ENCODE peak calls at places on chromosomes 16 and 17, in four cellular contexts. U is uterus, T is fibroblast of villous mesenchyme, X is transverse colon. Q is an unnamed sample.
A peak's percentile ranks its signal among the peaks of the same experiment; 100 is the strongest.

GRCh38 chr17:22694362-22695227 is 1002.3 kb downstream of the KCNJ18 start:
- DNase-seq in X (no peak), U (no peak), T (no peak), Q (no peak)

GRCh38 chr17:26782153-26782552 is 511.8 kb upstream of the WSB1 start:
- DNase-seq in U (no peak), X (no peak), T (no peak), Q (no peak)

GRCh38 chr17:77206557-77206956 is 65.8 kb downstream of the SEC14L1 start:
- DNase-seq in T (no peak), U (no peak), X (no peak), Q (no peak)

GRCh38 chr16:28042856-28043255 is 20.7 kb downstream of the GSG1L start:
- DNase-seq in T (no peak), U (no peak), X (no peak), Q (peak; percentile 36)

GRCh38 chr17:76726766-76727718 is at the start of gene METTL23:
- DNase-seq in U (peak; percentile 87), X (peak; percentile 90), T (peak; percentile 88), Q (peak; percentile 74)

GRCh38 chr16:20853076-20853597 is 46.8 kb downstream of the REXO5 start:
- DNase-seq in U (no peak), X (no peak), T (peak; percentile 84), Q (no peak)

GRCh38 chr17:77771998-77772397 is 186.5 kb upstream of the TNRC6C start:
- DNase-seq in T (no peak), U (no peak), X (no peak), Q (no peak)

GRCh38 chr17:29241015-29241963 is 5.4 kb upstream of the CRYBA1 start:
- DNase-seq in X (no peak), T (peak; percentile 94), U (no peak), Q (peak; percentile 97)

GRCh38 chr17:59521465-59522126 is 43.8 kb upstream of the DHX40 start:
- DNase-seq in T (peak; percentile 69), U (peak; percentile 19), X (peak; percentile 75), Q (peak; percentile 54)

GRCh38 chr17:6713130-6713917 is at the start of gene SLC13A5:
- DNase-seq in X (no peak), U (no peak), T (peak; percentile 21), Q (no peak)

GRCh38 chr17:73798111-73798748 is 154.0 kb upstream of the SDK2 start:
- DNase-seq in U (no peak), T (peak; percentile 96), X (peak; percentile 21), Q (peak; percentile 87)

GRCh38 chr17:81234506-81234855 is 4.4 kb downstream of the TEPSIN start:
- DNase-seq in X (no peak), T (no peak), U (no peak), Q (no peak)

GRCh38 chr17:81233811-81234505 is 4.9 kb downstream of the TEPSIN start:
- DNase-seq in U (no peak), X (no peak), T (no peak), Q (no peak)

GRCh38 chr17:81232616-81233241 is 6.1 kb downstream of the TEPSIN start:
- DNase-seq in U (no peak), T (no peak), X (no peak), Q (no peak)

GRCh38 chr17:81231766-81232581 is 6.9 kb downstream of the TEPSIN start:
- DNase-seq in X (no peak), T (no peak), U (no peak), Q (no peak)

GRCh38 chr17:81233316-81233715 is 5.5 kb downstream of the TEPSIN start:
- DNase-seq in T (no peak), U (no peak), X (no peak), Q (no peak)
- TF ChIP-seq CTCF in T (no peak), U (no peak), X (no peak), Q (no peak)

GRCh38 chr17:79852748-79853147 is 13.5 kb upstream of the CBX4 start:
- DNase-seq in X (peak; percentile 23), T (peak; percentile 74), U (no peak), Q (peak; percentile 52)
- H3K4me3 ChIP-seq in X (peak overlapping the region; percentile 32), T (peak overlapping the region; percentile 42), U (no peak overlapping the region), Q (no peak overlapping the region)

GRCh38 chr17:81510798-81511549 is 1.6 kb downstream of the ACTG1 start:
- DNase-seq in T (peak; percentile 30), X (no peak), U (no peak), Q (peak; percentile 43)
- TF ChIP-seq CTCF in T (no peak), X (no peak), U (no peak), Q (no peak)

GRCh38 chr17:47952181-47953021 is 5.3 kb downstream of the PRR15L start:
- DNase-seq in U (no peak), X (peak; percentile 86), T (no peak), Q (no peak)

GRCh38 chr17:47949197-47949759 is 7.9 kb downstream of the PNPO start:
- DNase-seq in T (peak; percentile 89), U (peak; percentile 83), X (peak; percentile 95), Q (peak; percentile 83)

GRCh38 chr17:47950448-47950847 is 7.2 kb downstream of the PRR15L start:
- DNase-seq in T (no peak), U (no peak), X (no peak), Q (no peak)

GRCh38 chr17:47948706-47949196 is 7.4 kb downstream of the PNPO start:
- DNase-seq in U (no peak), T (no peak), X (no peak), Q (no peak)

GRCh38 chr17:47949951-47950350 is 7.7 kb downstream of the PRR15L start:
- DNase-seq in U (no peak), X (no peak), T (no peak), Q (no peak)
- H3K4me3 ChIP-seq in U (no peak overlapping the region), X (peak overlapping the region; percentile 25), T (no peak overlapping the region), Q (no peak overlapping the region)

GRCh38 chr17:67015001-67015400 is 29.4 kb upstream of the CACNG1 start:
- DNase-seq in U (no peak), X (no peak), T (no peak), Q (no peak)

GRCh38 chr17:67018429-67019125 is 25.8 kb upstream of the CACNG1 start:
- DNase-seq in X (peak; percentile 9), T (no peak), U (no peak), Q (no peak)

GRCh38 chr17:67013891-67014290 is 30.5 kb upstream of the CACNG1 start:
- DNase-seq in X (no peak), U (no peak), T (no peak), Q (no peak)

GRCh38 chr17:67017895-67018294 is 26.5 kb upstream of the CACNG1 start:
- DNase-seq in U (no peak), T (no peak), X (no peak), Q (no peak)

DNA sequence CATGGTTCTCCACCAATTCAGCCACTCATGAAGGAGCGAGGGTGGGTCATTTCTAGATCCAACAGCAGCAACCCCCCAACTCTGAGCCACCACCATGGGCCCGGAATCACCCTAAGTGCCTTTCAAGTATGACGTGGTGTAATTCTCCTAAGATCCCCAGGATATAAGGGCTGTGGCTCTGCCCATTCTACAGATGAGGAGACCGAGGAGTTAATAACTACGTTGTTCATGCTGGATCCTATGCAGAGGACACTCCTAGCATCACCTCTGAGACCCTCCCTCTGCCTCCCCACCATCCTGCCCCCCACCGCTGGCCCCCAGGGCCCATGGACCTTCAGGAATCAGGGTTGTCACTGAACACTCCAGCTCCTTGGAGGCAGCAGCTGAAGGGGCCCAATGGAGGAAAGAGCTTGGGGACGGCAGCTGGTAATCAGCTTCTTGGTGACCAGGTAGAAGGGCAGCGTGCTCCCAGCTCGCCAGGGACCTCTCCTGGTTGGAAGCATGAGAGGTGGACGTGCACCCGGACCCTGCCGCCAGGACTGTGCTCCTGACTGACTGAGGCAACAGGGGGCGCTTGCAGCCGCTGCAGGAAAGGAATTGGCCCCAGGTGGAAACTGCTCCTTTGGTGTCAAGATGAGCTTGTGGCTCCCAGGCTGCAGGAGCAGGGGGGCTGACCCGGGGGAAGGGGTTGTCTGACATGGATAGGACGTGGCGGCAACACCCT is 28.2 kb upstream of the CACNG1 start:
- DNase-seq in U (no peak), T (no peak), X (no peak), Q (no peak)
- TF ChIP-seq CTCF in U (no peak), T (no peak), X (no peak), Q (no peak)

DNA sequence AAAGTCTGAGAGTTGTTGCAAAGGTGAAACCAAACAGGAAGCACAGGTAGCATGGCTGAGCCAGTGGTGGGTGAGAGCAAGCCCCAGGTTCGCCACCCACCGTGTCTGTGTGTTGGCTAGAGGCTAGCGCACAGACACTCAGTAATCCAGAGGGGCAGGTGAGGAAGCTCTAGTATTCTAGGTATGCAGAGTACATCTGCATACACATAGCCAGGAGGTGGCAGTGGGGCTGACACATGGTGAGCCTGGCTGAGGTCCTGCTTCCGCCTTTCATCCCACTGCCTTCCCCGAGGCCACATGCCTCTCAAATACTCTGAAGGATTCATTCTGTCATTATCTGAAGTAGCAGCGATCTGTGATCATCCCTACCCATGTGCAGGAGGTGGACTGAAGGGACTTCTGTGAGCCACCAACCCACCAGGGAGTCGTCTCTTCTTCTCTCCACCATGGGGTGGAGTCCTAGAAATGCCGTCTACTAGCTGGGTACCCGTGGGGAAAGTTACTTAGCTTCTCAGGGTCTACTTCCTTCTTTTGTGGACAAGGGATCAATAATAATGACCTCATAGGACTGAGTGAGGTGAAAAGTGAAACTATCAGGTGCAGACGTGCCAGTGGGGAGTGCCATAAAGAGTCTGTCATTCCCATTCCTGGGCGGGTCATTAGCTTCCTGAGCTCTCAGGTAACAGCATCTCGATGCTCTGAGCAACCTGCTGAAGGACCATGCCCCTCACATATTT is 36.0 kb upstream of the ICAM2 start:
- DNase-seq in U (no peak), T (no peak), X (peak; percentile 27), Q (no peak)
- H3K4me3 ChIP-seq in U (no peak overlapping the region), T (no peak overlapping the region), X (no peak overlapping the region), Q (no peak overlapping the region)

DNA sequence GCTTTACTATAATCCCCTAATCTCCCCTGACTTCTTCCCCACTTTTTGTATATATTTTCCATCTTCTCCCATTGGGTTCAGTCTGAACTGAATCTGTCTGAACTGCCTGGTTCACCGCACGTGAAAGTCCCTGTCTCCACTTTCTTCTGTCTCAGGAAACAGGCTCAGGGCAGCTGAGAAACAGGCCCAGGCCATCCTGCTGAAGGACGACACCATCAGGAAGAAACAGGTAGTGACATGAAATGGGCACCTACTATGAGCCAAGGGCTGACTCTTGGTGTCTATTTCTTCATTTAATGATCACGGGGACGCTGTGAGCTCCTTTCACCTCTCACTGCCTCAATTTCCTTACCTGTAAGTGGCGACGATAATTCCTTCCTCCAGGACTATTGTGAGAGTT is 90.5 kb upstream of the HSBP1 start:
- DNase-seq in X (no peak), U (no peak), T (no peak), Q (no peak)
- TF ChIP-seq CTCF in X (no peak), U (no peak), T (peak; percentile 16), Q (no peak)

Q was measured in astrocyte of the spinal cord.